ENCODE peak calls at places on chromosomes 7 and 10, in eight cellular contexts. One of them, this sample, is unnamed.

GRCh38 chr7:17183630-17184328 is 114.7 kb upstream of the AHR start:
- DNase-seq in Panc1: no peak
- DNase-seq in coronary artery: no peak
- DNase-seq in CD8-positive, alpha-beta memory T cell: no peak
- DNase-seq in substantia nigra: no peak
- DNase-seq in stomach: no peak
- DNase-seq in H9: no peak
- DNase-seq in IMR-90: no peak
- DNase-seq in this sample: no peak

GRCh38 chr7:37642028-37642540 is 41.5 kb upstream of the GPR141 start:
- DNase-seq in H9: peak
- DNase-seq in CD8-positive, alpha-beta memory T cell: no peak
- DNase-seq in coronary artery: no peak
- DNase-seq in IMR-90: no peak
- DNase-seq in stomach: no peak
- DNase-seq in substantia nigra: no peak
- DNase-seq in Panc1: no peak
- DNase-seq in this sample: no peak

GRCh38 chr7:27910341-27910740 is 170.4 kb downstream of the TAX1BP1 start:
- DNase-seq in IMR-90: peak
- DNase-seq in Panc1: no peak
- DNase-seq in CD8-positive, alpha-beta memory T cell: no peak
- DNase-seq in substantia nigra: no peak
- DNase-seq in coronary artery: no peak
- DNase-seq in stomach: no peak
- DNase-seq in H9: peak
- DNase-seq in this sample: no peak

GRCh38 chr7:121547341-121548092 is 151.4 kb upstream of the FAM3C start:
- DNase-seq in stomach: no peak
- DNase-seq in H9: no peak
- DNase-seq in coronary artery: no peak
- DNase-seq in IMR-90: peak
- DNase-seq in substantia nigra: no peak
- DNase-seq in Panc1: no peak
- DNase-seq in CD8-positive, alpha-beta memory T cell: peak
- DNase-seq in this sample: no peak

GRCh38 chr10:97263971-97264370 is 28.5 kb downstream of the ARHGAP19 start:
- DNase-seq in Panc1: no peak
- DNase-seq in CD8-positive, alpha-beta memory T cell: no peak
- DNase-seq in IMR-90: no peak
- DNase-seq in substantia nigra: no peak
- DNase-seq in H9: no peak
- DNase-seq in coronary artery: no peak
- DNase-seq in stomach: no peak
- DNase-seq in this sample: no peak

GRCh38 chr10:29784175-29784773 is 149.5 kb upstream of the SVIL start:
- DNase-seq in Panc1: peak
- DNase-seq in stomach: peak
- DNase-seq in coronary artery: peak
- DNase-seq in IMR-90: peak
- DNase-seq in substantia nigra: no peak
- DNase-seq in CD8-positive, alpha-beta memory T cell: no peak
- DNase-seq in H9: peak
- DNase-seq in this sample: peak

GRCh38 chr7:38699481-38699880 is 68.3 kb upstream of the AMPH start:
- DNase-seq in substantia nigra: no peak
- DNase-seq in CD8-positive, alpha-beta memory T cell: no peak
- DNase-seq in H9: no peak
- DNase-seq in Panc1: no peak
- DNase-seq in IMR-90: peak
- DNase-seq in stomach: no peak
- DNase-seq in coronary artery: no peak
- DNase-seq in this sample: no peak

GRCh38 chr10:77974396-77975074 is 48.0 kb upstream of the DLG5 start:
- DNase-seq in H9: peak
- DNase-seq in Panc1: no peak
- DNase-seq in IMR-90: peak
- DNase-seq in stomach: peak
- DNase-seq in coronary artery: no peak
- DNase-seq in CD8-positive, alpha-beta memory T cell: no peak
- DNase-seq in substantia nigra: no peak
- DNase-seq in this sample: no peak

GRCh38 chr10:130696870-130697269 is 560.7 kb downstream of the GLRX3 start:
- DNase-seq in H9: no peak
- DNase-seq in IMR-90: no peak
- DNase-seq in stomach: no peak
- DNase-seq in coronary artery: no peak
- DNase-seq in CD8-positive, alpha-beta memory T cell: no peak
- DNase-seq in Panc1: no peak
- DNase-seq in substantia nigra: no peak
- DNase-seq in this sample: no peak

GRCh38 chr10:62075912-62076311 is 174.4 kb downstream of the ARID5B start:
- DNase-seq in H9: no peak
- DNase-seq in Panc1: no peak
- DNase-seq in substantia nigra: no peak
- DNase-seq in coronary artery: no peak
- DNase-seq in stomach: no peak
- DNase-seq in IMR-90: no peak
- DNase-seq in CD8-positive, alpha-beta memory T cell: no peak
- DNase-seq in this sample: no peak

GRCh38 chr7:92178928-92179373 is at the start of gene LRRD1:
- DNase-seq in substantia nigra: peak
- DNase-seq in H9: peak
- DNase-seq in coronary artery: peak
- DNase-seq in CD8-positive, alpha-beta memory T cell: peak
- DNase-seq in IMR-90: peak
- DNase-seq in Panc1: peak
- DNase-seq in stomach: peak
- DNase-seq in this sample: peak

GRCh38 chr7:12178317-12178716 is 32.8 kb upstream of the TMEM106B start:
- DNase-seq in substantia nigra: no peak
- DNase-seq in H9: no peak
- DNase-seq in Panc1: no peak
- DNase-seq in coronary artery: no peak
- DNase-seq in stomach: no peak
- DNase-seq in CD8-positive, alpha-beta memory T cell: no peak
- DNase-seq in IMR-90: no peak
- DNase-seq in this sample: no peak

GRCh38 chr7:20330797-20331230 is at the start of gene ITGB8:
- DNase-seq in H9: peak
- DNase-seq in CD8-positive, alpha-beta memory T cell: no peak
- DNase-seq in substantia nigra: peak
- DNase-seq in coronary artery: no peak
- DNase-seq in stomach: peak
- DNase-seq in IMR-90: no peak
- DNase-seq in Panc1: no peak
- DNase-seq in this sample: no peak

GRCh38 chr10:42990721-42991441 is 86.0 kb upstream of the RET start:
- DNase-seq in coronary artery: no peak
- DNase-seq in H9: no peak
- DNase-seq in CD8-positive, alpha-beta memory T cell: no peak
- DNase-seq in substantia nigra: no peak
- DNase-seq in IMR-90: no peak
- DNase-seq in Panc1: no peak
- DNase-seq in stomach: no peak
- DNase-seq in this sample: no peak

GRCh38 chr7:155001756-155002410 is 1.0 kb downstream of the PAXIP1 start:
- DNase-seq in CD8-positive, alpha-beta memory T cell: no peak
- DNase-seq in substantia nigra: no peak
- DNase-seq in stomach: no peak
- DNase-seq in IMR-90: no peak
- DNase-seq in Panc1: no peak
- DNase-seq in coronary artery: no peak
- DNase-seq in H9: no peak
- DNase-seq in this sample: no peak

GRCh38 chr10:132331259-132331955 is 586 bp upstream of the LRRC27 start:
- DNase-seq in substantia nigra: no peak
- DNase-seq in Panc1: no peak
- DNase-seq in stomach: no peak
- DNase-seq in CD8-positive, alpha-beta memory T cell: no peak
- DNase-seq in IMR-90: no peak
- DNase-seq in coronary artery: no peak
- DNase-seq in H9: no peak
- DNase-seq in this sample: no peak

GRCh38 chr7:142749218-142749993 is at the start of gene PRSS1:
- DNase-seq in H9: no peak
- DNase-seq in stomach: peak
- DNase-seq in Panc1: no peak
- DNase-seq in CD8-positive, alpha-beta memory T cell: no peak
- DNase-seq in substantia nigra: no peak
- DNase-seq in coronary artery: no peak
- DNase-seq in IMR-90: no peak
- DNase-seq in this sample: no peak

GRCh38 chr7:5528815-5529442 is 105.3 kb upstream of the TNRC18 start:
- DNase-seq in stomach: no peak
- DNase-seq in Panc1: no peak
- DNase-seq in CD8-positive, alpha-beta memory T cell: peak
- DNase-seq in substantia nigra: no peak
- DNase-seq in H9: no peak
- DNase-seq in IMR-90: no peak
- DNase-seq in coronary artery: no peak
- DNase-seq in this sample: no peak

GRCh38 chr7:56053379-56053778 is 1.8 kb downstream of the CCT6A start:
- DNase-seq in CD8-positive, alpha-beta memory T cell: no peak
- DNase-seq in Panc1: no peak
- DNase-seq in stomach: no peak
- DNase-seq in coronary artery: no peak
- DNase-seq in H9: no peak
- DNase-seq in IMR-90: no peak
- DNase-seq in substantia nigra: no peak
- DNase-seq in this sample: no peak
- H3K27ac ChIP-seq in CD8-positive, alpha-beta memory T cell: no peak
- H3K27ac ChIP-seq in Panc1: peak
- H3K27ac ChIP-seq in stomach: no peak
- H3K27ac ChIP-seq in coronary artery: no peak
- H3K27ac ChIP-seq in H9: no peak
- H3K27ac ChIP-seq in IMR-90: no peak
- H3K27ac ChIP-seq in substantia nigra: no peak
- H3K27ac ChIP-seq in this sample: peak

DNA sequence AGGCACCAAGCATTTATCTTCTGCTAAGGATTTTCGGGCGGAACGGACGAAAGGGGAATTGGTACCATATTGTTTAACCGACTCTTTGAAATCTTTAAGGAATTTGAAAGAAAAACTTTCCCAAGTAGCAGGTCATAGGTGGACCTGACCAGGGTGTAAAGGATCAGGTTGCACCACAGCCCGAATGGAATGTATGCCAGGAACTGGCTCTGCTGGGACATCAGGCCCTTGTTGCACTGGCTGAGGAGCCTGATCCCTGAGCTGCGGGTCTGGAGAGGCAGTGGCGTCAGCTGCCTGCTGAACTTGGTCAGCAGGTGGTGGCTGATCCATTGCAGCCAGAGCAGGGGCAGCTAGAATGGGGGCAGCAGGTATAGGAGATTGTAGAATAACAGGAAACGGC is 41.4 kb upstream of the AKR1C2 start:
- DNase-seq in stomach: no peak
- DNase-seq in substantia nigra: no peak
- DNase-seq in IMR-90: no peak
- DNase-seq in Panc1: no peak
- DNase-seq in coronary artery: no peak
- DNase-seq in H9: no peak
- DNase-seq in CD8-positive, alpha-beta memory T cell: no peak
- DNase-seq in this sample: no peak
- H3K27ac ChIP-seq in stomach: no peak
- H3K27ac ChIP-seq in substantia nigra: no peak
- H3K27ac ChIP-seq in IMR-90: no peak
- H3K27ac ChIP-seq in Panc1: no peak
- H3K27ac ChIP-seq in coronary artery: no peak
- H3K27ac ChIP-seq in H9: no peak
- H3K27ac ChIP-seq in CD8-positive, alpha-beta memory T cell: no peak
- H3K27ac ChIP-seq in this sample: no peak

DNA sequence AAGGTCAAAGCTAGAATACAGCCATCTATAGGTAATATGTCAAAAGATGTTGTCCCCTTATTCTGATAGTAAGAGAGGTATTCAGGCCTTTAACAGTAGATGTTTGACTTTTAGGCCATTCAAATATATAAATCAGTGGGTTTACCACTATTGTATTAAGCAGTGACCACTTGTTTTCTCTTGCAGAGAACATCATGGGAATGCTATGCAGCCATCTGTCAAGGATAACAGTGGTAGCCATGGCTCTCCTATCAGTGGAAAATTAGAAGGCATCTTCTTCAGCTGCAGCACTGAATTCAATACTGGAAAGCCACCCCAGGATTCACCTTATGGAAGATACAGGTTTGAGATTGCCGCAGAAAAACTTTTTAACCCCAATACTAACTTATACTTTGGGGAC is 68.4 kb downstream of the PHYHIPL start:
- DNase-seq in CD8-positive, alpha-beta memory T cell: no peak
- DNase-seq in substantia nigra: no peak
- DNase-seq in H9: no peak
- DNase-seq in IMR-90: no peak
- DNase-seq in coronary artery: no peak
- DNase-seq in stomach: no peak
- DNase-seq in Panc1: no peak
- DNase-seq in this sample: no peak
- H3K27ac ChIP-seq in CD8-positive, alpha-beta memory T cell: no peak
- H3K27ac ChIP-seq in substantia nigra: peak
- H3K27ac ChIP-seq in H9: no peak
- H3K27ac ChIP-seq in IMR-90: no peak
- H3K27ac ChIP-seq in coronary artery: no peak
- H3K27ac ChIP-seq in stomach: no peak
- H3K27ac ChIP-seq in Panc1: no peak
- H3K27ac ChIP-seq in this sample: no peak

DNA sequence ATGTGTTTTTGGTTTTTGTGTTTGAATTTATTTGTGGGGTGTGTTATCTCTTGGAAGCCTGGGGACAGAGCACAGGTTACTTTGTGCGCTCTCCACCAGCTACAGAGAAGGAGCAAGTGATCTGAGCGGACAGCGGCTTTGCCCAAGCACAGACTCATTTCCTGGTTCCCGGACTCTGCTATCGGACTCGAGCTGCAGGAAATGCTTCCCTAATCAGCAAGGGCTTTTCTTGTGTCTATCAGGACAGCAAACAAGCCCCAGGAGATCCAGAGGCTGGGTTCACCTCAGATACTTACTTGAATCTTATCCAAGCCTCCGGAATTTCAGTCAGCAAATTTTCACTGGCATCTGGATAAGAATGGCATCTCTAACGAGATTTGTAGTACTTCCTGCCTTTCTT is 27.8 kb downstream of the MRC1 start:
- DNase-seq in substantia nigra: no peak
- DNase-seq in H9: peak
- DNase-seq in stomach: peak
- DNase-seq in coronary artery: no peak
- DNase-seq in CD8-positive, alpha-beta memory T cell: no peak
- DNase-seq in Panc1: no peak
- DNase-seq in IMR-90: peak
- DNase-seq in this sample: no peak
- H3K27ac ChIP-seq in substantia nigra: no peak
- H3K27ac ChIP-seq in H9: no peak
- H3K27ac ChIP-seq in stomach: no peak
- H3K27ac ChIP-seq in coronary artery: no peak
- H3K27ac ChIP-seq in CD8-positive, alpha-beta memory T cell: no peak
- H3K27ac ChIP-seq in Panc1: peak
- H3K27ac ChIP-seq in IMR-90: no peak
- H3K27ac ChIP-seq in this sample: no peak

GRCh38 chr7:30752484-30752883 is 549 bp downstream of the INMT start:
- DNase-seq in H9: no peak
- DNase-seq in coronary artery: no peak
- DNase-seq in substantia nigra: no peak
- DNase-seq in IMR-90: no peak
- DNase-seq in Panc1: no peak
- DNase-seq in stomach: no peak
- DNase-seq in CD8-positive, alpha-beta memory T cell: no peak
- DNase-seq in this sample: no peak
- H3K27ac ChIP-seq in H9: no peak
- H3K27ac ChIP-seq in coronary artery: peak
- H3K27ac ChIP-seq in substantia nigra: no peak
- H3K27ac ChIP-seq in IMR-90: peak
- H3K27ac ChIP-seq in Panc1: no peak
- H3K27ac ChIP-seq in stomach: peak
- H3K27ac ChIP-seq in CD8-positive, alpha-beta memory T cell: no peak
- H3K27ac ChIP-seq in this sample: peak

GRCh38 chr10:122393288-122393687 is 18.8 kb downstream of the PLEKHA1 start:
- DNase-seq in CD8-positive, alpha-beta memory T cell: no peak
- DNase-seq in IMR-90: no peak
- DNase-seq in coronary artery: no peak
- DNase-seq in Panc1: no peak
- DNase-seq in H9: no peak
- DNase-seq in substantia nigra: no peak
- DNase-seq in stomach: no peak
- DNase-seq in this sample: no peak
- H3K27ac ChIP-seq in CD8-positive, alpha-beta memory T cell: no peak
- H3K27ac ChIP-seq in IMR-90: no peak
- H3K27ac ChIP-seq in coronary artery: no peak
- H3K27ac ChIP-seq in Panc1: peak
- H3K27ac ChIP-seq in H9: no peak
- H3K27ac ChIP-seq in substantia nigra: no peak
- H3K27ac ChIP-seq in stomach: no peak
- H3K27ac ChIP-seq in this sample: no peak